ENCODE peak calls at places on chromosomes 7 and 10, in six cellular contexts. R, O, F, G, D and K are unnamed samples.

GRCh38 chr7:116733924-116734591 is 62.1 kb downstream of the MET start:
- DNase-seq in R (no peak), O (no peak), F (no peak), G (no peak), D (no peak), K (no peak)

GRCh38 chr7:44076101-44076895 is 6.0 kb downstream of the POLM start:
- DNase-seq in R (no peak), O (no peak), F (no peak), G (no peak), D (no peak), K (no peak)

GRCh38 chr7:127534636-127535035 is 50.8 kb downstream of the GCC1 start:
- DNase-seq in R (no peak), O (no peak), F (no peak), G (no peak), D (no peak), K (no peak)

GRCh38 chr10:133160813-133161471 is 923 bp downstream of the KNDC1 start:
- DNase-seq in R (no peak), O (no peak), F (no peak), G (no peak), D (no peak), K (no peak)

GRCh38 chr7:50119815-50120637 is 27.0 kb upstream of the ZPBP start:
- DNase-seq in R (no peak), O (no peak), F (no peak), G (no peak), D (no peak), K (no peak)

GRCh38 chr10:103007017-103007416 is 88.9 kb downstream of the CNNM2 start:
- DNase-seq in R (no peak), O (no peak), F (no peak), G (no peak), D (no peak), K (no peak)

GRCh38 chr7:77727936-77728701 is 31.9 kb downstream of the RSBN1L start:
- DNase-seq in R (no peak), O (peak; percentile 51), F (no peak), G (peak; percentile 71), D (peak; percentile 34), K (no peak)

GRCh38 chr7:73774923-73775322 is 4.9 kb upstream of the CLDN3 start:
- DNase-seq in R (no peak), O (peak; percentile 49), F (no peak), G (peak; percentile 29), D (no peak), K (no peak)

GRCh38 chr7:20407585-20408466 is 77.1 kb downstream of the ITGB8 start:
- DNase-seq in R (no peak), O (peak; percentile 80), F (no peak), G (peak; percentile 62), D (no peak), K (no peak)

GRCh38 chr7:118080947-118081346 is 103.0 kb upstream of the LSM8 start:
- DNase-seq in R (no peak), O (no peak), F (no peak), G (peak; percentile 60), D (no peak), K (no peak)

GRCh38 chr10:7667262-7668141 is 736 bp upstream of the ITIH5 start:
- DNase-seq in R (no peak), O (no peak), F (no peak), G (no peak), D (no peak), K (no peak)

GRCh38 chr7:155299539-155300202 is 2.0 kb downstream of the INSIG1 start:
- DNase-seq in R (no peak), O (no peak), F (no peak), G (no peak), D (peak; percentile 23), K (no peak)

GRCh38 chr10:89662596-89662995 is 17.6 kb upstream of the PANK1 start:
- DNase-seq in R (no peak), O (no peak), F (no peak), G (peak; percentile 24), D (no peak), K (no peak)

GRCh38 chr7:137343483-137343841 is at the start of gene PTN:
- DNase-seq in R (peak; percentile 67), O (peak; percentile 59), F (no peak), G (peak; percentile 81), D (peak; percentile 19), K (no peak)

GRCh38 chr10:61164458-61165160 is 220.6 kb upstream of the RHOBTB1 start:
- DNase-seq in R (no peak), O (no peak), F (no peak), G (peak; percentile 8), D (peak; percentile 15), K (no peak)

GRCh38 chr7:22588396-22588795 is 88.4 kb upstream of the STEAP1B start:
- DNase-seq in R (no peak), O (no peak), F (no peak), G (no peak), D (no peak), K (no peak)

GRCh38 chr10:49679480-49679893 is at the start of gene C10orf53:
- DNase-seq in R (peak; percentile 76), O (peak; percentile 58), F (no peak), G (peak; percentile 16), D (peak; percentile 78), K (no peak)

GRCh38 chr7:132092106-132092505 is 484.2 kb downstream of the PLXNA4 start:
- DNase-seq in R (no peak), O (no peak), F (no peak), G (no peak), D (no peak), K (no peak)

GRCh38 chr10:6774406-6774805 is 194.3 kb upstream of the PRKCQ start:
- DNase-seq in R (no peak), O (no peak), F (no peak), G (no peak), D (no peak), K (no peak)

GRCh38 chr7:30184804-30185487 is 50.2 kb downstream of the MTURN start:
- DNase-seq in R (no peak), O (no peak), F (no peak), G (no peak), D (no peak), K (no peak)

GRCh38 chr7:5424689-5425506 is 1.3 kb upstream of the TNRC18 start:
- DNase-seq in R (peak; percentile 82), O (no peak), F (no peak), G (peak; percentile 64), D (peak; percentile 58), K (peak; percentile 17)

GRCh38 chr7:87566311-87566710 is 34.4 kb downstream of the ABCB1 start:
- DNase-seq in R (no peak), O (no peak), F (no peak), G (no peak), D (no peak), K (no peak)

GRCh38 chr10:34768261-34768971 is 46.7 kb downstream of the PARD3 start:
- DNase-seq in R (no peak), O (no peak), F (no peak), G (no peak), D (no peak), K (no peak)

GRCh38 chr7:130943981-130944380 is 210.0 kb upstream of the KLF14 start:
- DNase-seq in R (no peak), O (no peak), F (no peak), G (no peak), D (no peak), K (no peak)

GRCh38 chr10:69489506-69490090 is 38.3 kb downstream of the TSPAN15 start:
- DNase-seq in R (no peak), O (no peak), F (no peak), G (no peak), D (no peak), K (no peak)

GRCh38 chr10:21724020-21724589 is 190.1 kb downstream of the MLLT10 start:
- DNase-seq in R (no peak), O (no peak), F (no peak), G (peak; percentile 33), D (no peak), K (no peak)

GRCh38 chr7:127895814-127896280 is 135.4 kb downstream of the LRRC4 start:
- DNase-seq in R (no peak), O (no peak), F (no peak), G (no peak), D (no peak), K (no peak)

GRCh38 chr7:12785473-12785872 is 98.0 kb downstream of the ARL4A start:
- DNase-seq in R (no peak), O (no peak), F (no peak), G (no peak), D (no peak), K (no peak)

GRCh38 chr7:29565982-29566746 is 2.5 kb downstream of the PRR15 start:
- DNase-seq in R (no peak), O (no peak), F (no peak), G (peak; percentile 7), D (no peak), K (no peak)

GRCh38 chr10:75033399-75034130 is 77.9 kb upstream of the SAMD8 start:
- DNase-seq in R (no peak), O (no peak), F (no peak), G (no peak), D (no peak), K (no peak)

GRCh38 chr7:151406886-151407583 is 2.8 kb downstream of the WDR86 start:
- DNase-seq in R (no peak), O (no peak), F (no peak), G (no peak), D (no peak), K (no peak)

GRCh38 chr10:129725482-129725881 is 238.6 kb downstream of the EBF3 start:
- DNase-seq in R (no peak), O (no peak), F (no peak), G (no peak), D (no peak), K (no peak)

GRCh38 chr7:90383879-90384278 is 19.4 kb upstream of the CLDN12 start:
- DNase-seq in R (no peak), O (no peak), F (no peak), G (peak; percentile 69), D (no peak), K (no peak)

GRCh38 chr7:14073988-14074387 is 84.5 kb upstream of the ETV1 start:
- DNase-seq in R (no peak), O (no peak), F (no peak), G (no peak), D (no peak), K (no peak)

GRCh38 chr7:372939-373791 is 83.2 kb downstream of the FOXL3 start:
- DNase-seq in R (no peak), O (no peak), F (no peak), G (no peak), D (no peak), K (no peak)

GRCh38 chr7:106545275-106545674 is 115.7 kb downstream of the CCDC71L start:
- DNase-seq in R (no peak), O (no peak), F (no peak), G (no peak), D (no peak), K (no peak)

GRCh38 chr7:27866256-27866655 is 126.3 kb downstream of the TAX1BP1 start:
- DNase-seq in R (no peak), O (no peak), F (no peak), G (no peak), D (no peak), K (no peak)